ENCODE peak calls at places on chromosome 13, in five cellular contexts. A is PC-3, W is astrocyte, I is neural progenitor cell, R is fibroblast of lung. M is an unnamed sample.

GRCh38 chr13:23609414-23610186 is 39.4 kb downstream of the TNFRSF19 start:
- DNase-seq in I (no peak), W (peak; percentile 69), A (peak; percentile 55), R (peak; percentile 77), M (no peak)

GRCh38 chr13:40346592-40346991 is 319.8 kb downstream of the FOXO1 start:
- DNase-seq in I (no peak), A (no peak), R (no peak), W (no peak), M (no peak)

GRCh38 chr13:75704194-75704941 is 68.2 kb downstream of the LMO7 start:
- DNase-seq in W (peak; percentile 96), R (peak; percentile 96), A (peak; percentile 40), I (no peak), M (no peak)

GRCh38 chr13:33218020-33218419 is 67.5 kb downstream of the STARD13 start:
- DNase-seq in R (peak; percentile 91), I (no peak), W (peak; percentile 88), A (peak; percentile 88), M (peak; percentile 55)

GRCh38 chr13:94121686-94122085 is 357.8 kb downstream of the DCT start:
- DNase-seq in W (peak; percentile 90), R (peak; percentile 91), I (no peak), A (peak; percentile 32), M (peak; percentile 17)

GRCh38 chr13:84605927-84606326 is 723.7 kb upstream of the SLITRK1 start:
- DNase-seq in A (no peak), W (no peak), I (no peak), R (no peak), M (no peak)

GRCh38 chr13:78631077-78631476 is 27.7 kb upstream of the POU4F1 start:
- DNase-seq in A (no peak), I (no peak), R (no peak), W (no peak), M (no peak)

GRCh38 chr13:109697936-109698335 is 88.4 kb downstream of the IRS2 start:
- DNase-seq in A (no peak), W (no peak), R (no peak), I (no peak), M (no peak)

GRCh38 chr13:93740334-93740733 is 513.7 kb downstream of the GPC6 start:
- DNase-seq in W (no peak), A (no peak), I (no peak), R (peak; percentile 34), M (no peak)

GRCh38 chr13:42807866-42808265 is 26.5 kb downstream of the FAM216B start:
- DNase-seq in A (peak; percentile 78), R (peak; percentile 43), W (peak; percentile 25), I (no peak), M (peak; percentile 60)

GRCh38 chr13:54226866-54227265 is 1198.3 kb downstream of the OLFM4 start:
- DNase-seq in R (no peak), I (no peak), A (no peak), W (no peak), M (no peak)

GRCh38 chr13:50740052-50740741 is 103.3 kb downstream of the DLEU7 start:
- DNase-seq in I (no peak), R (peak; percentile 40), A (no peak), W (peak; percentile 24), M (no peak)

GRCh38 chr13:93248627-93249047 is 22.0 kb downstream of the GPC6 start:
- DNase-seq in R (peak; percentile 79), A (peak; percentile 78), I (peak; percentile 73), W (peak; percentile 66), M (no peak)

GRCh38 chr13:34578917-34579316 is 363.2 kb upstream of the NBEA start:
- DNase-seq in R (peak; percentile 23), I (no peak), A (no peak), W (no peak), M (no peak)

GRCh38 chr13:79812070-79812850 is 331.3 kb downstream of the NDFIP2 start:
- DNase-seq in A (no peak), W (no peak), I (no peak), R (no peak), M (no peak)

GRCh38 chr13:89951341-89951740 is 1396.1 kb upstream of the MIR17HG start:
- DNase-seq in I (peak; percentile 28), W (no peak), A (no peak), R (no peak), M (no peak)

GRCh38 chr13:21320642-21321034 is 138.5 kb downstream of the ZDHHC20 start:
- DNase-seq in I (no peak), W (no peak), R (no peak), A (no peak), M (no peak)

GRCh38 chr13:101707659-101708058 is 255.2 kb downstream of the ITGBL1 start:
- DNase-seq in I (no peak), R (no peak), W (no peak), A (no peak), M (no peak)

GRCh38 chr13:110339263-110339662 is 32.2 kb downstream of the COL4A2 start:
- DNase-seq in W (no peak), A (no peak), I (no peak), R (no peak), M (no peak)

GRCh38 chr13:74132152-74132767 is 1.9 kb downstream of the KLF12 start:
- DNase-seq in I (peak; percentile 3), W (peak; percentile 24), A (peak; percentile 48), R (peak; percentile 52), M (peak; percentile 11)

GRCh38 chr13:70162141-70162540 is 53.9 kb upstream of the KLHL1 start:
- DNase-seq in A (no peak), I (peak; percentile 30), R (no peak), W (no peak), M (no peak)

GRCh38 chr13:44244288-44244687 is 129.3 kb upstream of the SERP2 start:
- DNase-seq in W (peak; percentile 89), I (no peak), A (peak; percentile 77), R (peak; percentile 91), M (peak; percentile 32)

GRCh38 chr13:40101708-40102359 is 446.4 kb downstream of the COG6 start:
- DNase-seq in R (no peak), I (no peak), W (no peak), A (no peak), M (peak; percentile 65)

GRCh38 chr13:94656766-94657165 is 55.1 kb downstream of the GPR180 start:
- DNase-seq in R (peak; percentile 96), I (no peak), A (peak; percentile 76), W (peak; percentile 95), M (peak; percentile 82)

GRCh38 chr13:41614671-41615519 is 157.5 kb downstream of the RGCC start:
- DNase-seq in A (peak; percentile 12), W (peak; percentile 48), R (peak; percentile 52), I (no peak), M (peak; percentile 47)

DNA sequence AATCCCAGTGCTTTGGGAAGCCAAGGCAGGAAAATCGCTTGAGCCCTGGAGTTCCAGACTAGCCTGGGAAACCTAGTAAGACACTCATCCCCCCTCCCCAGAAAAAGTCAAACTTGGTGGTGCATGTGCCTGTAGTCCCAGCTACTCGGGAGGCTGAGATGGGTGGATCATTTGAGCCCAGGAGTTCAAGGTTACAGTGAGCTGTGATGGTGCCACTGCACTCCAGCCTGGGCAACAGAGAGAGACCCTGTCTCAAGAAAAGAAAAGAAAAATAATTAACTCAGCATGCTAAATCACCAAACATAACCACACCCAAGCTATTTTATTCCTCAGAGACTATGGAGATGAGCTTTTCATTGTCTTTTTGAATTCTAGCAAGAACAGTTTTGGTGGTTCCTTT is 56.2 kb upstream of the SCEL start:
- DNase-seq in R (no peak), A (no peak), W (no peak), I (no peak), M (no peak)
- H3K9ac ChIP-seq in R (no peak overlapping the region), A (no peak overlapping the region), W (no peak overlapping the region), I (no peak overlapping the region), M (no peak overlapping the region)

GRCh38 chr13:103403148-103403740 is 337.0 kb upstream of the SLC10A2 start:
- DNase-seq in I (no peak), W (no peak), R (no peak), A (peak; percentile 30), M (peak; percentile 8)
- H4K20me1 ChIP-seq in I (no peaks in the 10 kb centered on the region), W (no peaks in the 10 kb centered on the region), R (no peaks in the 10 kb centered on the region), A (no peaks in the 10 kb centered on the region), M (no peaks in the 10 kb centered on the region)

GRCh38 chr13:113837554-113838355 is 26.1 kb downstream of the GAS6 start:
- DNase-seq in A (peak; percentile 84), I (no peak), R (peak; percentile 99), W (peak; percentile 98), M (peak; percentile 98)

GRCh38 chr13:113840541-113841354 is 23.1 kb downstream of the GAS6 start:
- DNase-seq in W (no peak), A (no peak), R (no peak), I (no peak), M (no peak)

GRCh38 chr13:113841355-113841653 is 22.6 kb downstream of the GAS6 start:
- DNase-seq in R (no peak), A (no peak), W (no peak), I (no peak), M (no peak)

GRCh38 chr13:113838711-113839201 is 25.1 kb downstream of the GAS6 start:
- DNase-seq in I (no peak), R (no peak), W (no peak), A (no peak), M (no peak)

DNA sequence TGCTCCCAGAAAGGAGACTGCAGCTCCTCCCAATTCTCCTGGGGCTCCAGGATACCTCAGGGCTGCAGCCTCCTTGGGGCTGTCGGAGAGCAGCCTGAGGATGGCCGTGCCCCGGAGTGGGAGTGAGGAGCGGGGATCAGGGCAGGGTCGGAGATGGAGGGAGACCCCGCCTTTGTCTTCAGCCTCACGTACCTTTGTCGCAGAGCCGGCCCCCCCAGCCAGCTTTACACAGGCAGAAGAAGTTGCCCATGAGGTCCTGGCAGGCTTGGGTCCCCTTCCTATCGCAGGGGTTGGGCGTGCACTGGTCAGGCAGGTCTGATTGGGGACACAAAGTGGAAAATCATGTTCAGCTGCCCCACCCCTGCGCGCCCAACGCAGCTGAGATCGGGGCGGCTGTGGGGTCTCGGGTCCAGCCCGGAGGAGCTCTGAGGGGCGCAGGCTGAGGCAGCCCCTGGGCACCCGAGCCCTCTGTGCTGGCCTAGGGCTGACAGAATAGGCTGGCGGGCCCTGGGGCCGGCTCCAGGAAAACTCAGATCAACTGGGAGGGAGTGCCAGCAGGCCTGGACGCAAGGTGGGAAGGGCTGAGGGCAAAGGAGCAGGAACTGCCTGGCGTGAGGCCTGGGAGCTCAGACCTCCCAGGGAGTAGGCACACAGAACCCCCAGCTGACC is 24.2 kb downstream of the GAS6 start:
- DNase-seq in R (no peak), A (no peak), I (no peak), W (no peak), M (no peak)
- TF ChIP-seq EZH2 in R (no peak), A (no peak), I (no peak), W (no peak), M (no peak)

GRCh38 chr13:36154567-36155231 is 23.5 kb upstream of the DCLK1 start:
- DNase-seq in R (peak; percentile 25), I (peak; percentile 59), A (no peak), W (no peak), M (no peak)
- H3K9ac ChIP-seq in R (no peak overlapping the region), I (no peak overlapping the region), A (no peak overlapping the region), W (peak overlapping the region; percentile 55), M (no peak overlapping the region)

M was measured in mammary epithelial cell.